ENCODE peak calls at places on chromosomes 4 and X, in five cellular contexts. B, O, Q, D and G are unnamed samples.

GRCh38 chr4:24105183-24106039 is 215.6 kb upstream of the PPARGC1A start:
- DNase-seq in D (no peak), O (no peak), B (no peak), Q (peak; percentile 90), G (peak; percentile 25)

GRCh38 chrX:16239211-16239610 is 71.9 kb downstream of the MAGEB17 start:
- DNase-seq in B (no peak), Q (peak; percentile 86), O (no peak), D (no peak), G (no peak)

GRCh38 chr4:108010167-108010566 is 20.5 kb downstream of the HADH start:
- DNase-seq in D (no peak), O (no peak), B (no peak), Q (peak; percentile 89), G (no peak)

GRCh38 chrX:71671043-71671829 is 3.9 kb downstream of the LOC101059915 start:
- DNase-seq in O (no peak), Q (no peak), B (no peak), D (no peak), G (no peak)

GRCh38 chrX:115650916-115651315 is 89.9 kb downstream of the PLS3 start:
- DNase-seq in O (no peak), B (peak; percentile 44), D (no peak), Q (peak; percentile 48), G (peak; percentile 47)

GRCh38 chrX:17032351-17032750 is 85.9 kb downstream of the REPS2 start:
- DNase-seq in Q (peak; percentile 10), O (no peak), B (no peak), D (peak; percentile 30), G (no peak)

GRCh38 chr4:115969756-115970155 is 856.3 kb upstream of the NDST4 start:
- DNase-seq in O (no peak), Q (no peak), D (no peak), B (no peak), G (no peak)

GRCh38 chr4:3231431-3231980 is 17.5 kb upstream of the MSANTD1 start:
- DNase-seq in B (no peak), Q (no peak), O (no peak), D (no peak), G (no peak)

GRCh38 chrX:149374751-149375150 is 130.4 kb downstream of the IDS start:
- DNase-seq in B (no peak), O (no peak), D (no peak), Q (no peak), G (no peak)

GRCh38 chr4:144655491-144655890 is 9.5 kb downstream of the HHIP start:
- DNase-seq in D (no peak), O (no peak), B (no peak), Q (peak; percentile 56), G (no peak)

GRCh38 chrX:54446084-54446483 is 5.9 kb downstream of the TSR2 start:
- DNase-seq in D (no peak), O (no peak), Q (no peak), B (no peak), G (no peak)

GRCh38 chrX:119015407-119016242 is 41.2 kb downstream of the LONRF3 start:
- DNase-seq in D (peak; percentile 24), Q (peak; percentile 95), B (peak; percentile 53), O (no peak), G (no peak)

GRCh38 chrX:113422323-113422722 is 581.7 kb upstream of the AMOT start:
- DNase-seq in D (no peak), B (no peak), Q (no peak), O (no peak), G (no peak)

GRCh38 chrX:151818828-151819227 is 84.3 kb downstream of the CNGA2 start:
- DNase-seq in O (no peak), D (no peak), Q (no peak), B (no peak), G (no peak)

GRCh38 chrX:108028854-108029253 is 16.0 kb upstream of the VSIG1 start:
- DNase-seq in B (no peak), Q (no peak), D (no peak), O (no peak), G (no peak)

GRCh38 chr4:122458625-122459024 is 2.1 kb upstream of the IL2 start:
- DNase-seq in Q (peak; percentile 28), O (no peak), D (no peak), B (no peak), G (no peak)

GRCh38 chrX:12526296-12526695 is 264.9 kb upstream of the PRPS2 start:
- DNase-seq in B (no peak), D (no peak), O (no peak), Q (no peak), G (no peak)

GRCh38 chr4:181601118-181601517 is 642.1 kb upstream of the TENM3 start:
- DNase-seq in D (no peak), O (no peak), Q (no peak), B (no peak), G (no peak)

GRCh38 chr4:99815597-99816011 is 1.0 kb upstream of the DAPP1 start:
- DNase-seq in D (peak; percentile 74), O (no peak), B (no peak), Q (peak; percentile 64), G (no peak)

GRCh38 chr4:145299380-145300076 is 119.1 kb upstream of the OTUD4 start:
- DNase-seq in O (no peak), Q (peak; percentile 84), D (no peak), B (no peak), G (peak; percentile 7)

GRCh38 chrX:15744181-15744867 is 6.3 kb downstream of the CA5B start:
- DNase-seq in Q (no peak), D (peak; percentile 63), B (peak; percentile 68), O (no peak), G (no peak)

GRCh38 chr4:18479825-18480224 is 458.3 kb upstream of the LCORL start:
- DNase-seq in D (no peak), B (no peak), O (no peak), Q (no peak), G (no peak)

GRCh38 chr4:183469936-183470335 is 25.5 kb downstream of the CDKN2AIP start:
- DNase-seq in Q (peak; percentile 91), D (no peak), B (no peak), O (no peak), G (no peak)

GRCh38 chr4:123661080-123661737 is 264.6 kb downstream of the SPRY1 start:
- DNase-seq in Q (peak; percentile 41), B (no peak), O (no peak), D (no peak), G (no peak)

GRCh38 chr4:100299019-100299418 is 108.8 kb upstream of the DDIT4L start:
- DNase-seq in O (no peak), B (no peak), Q (peak; percentile 88), D (no peak), G (no peak)

GRCh38 chr4:25505637-25505991 is 128.6 kb downstream of the ANAPC4 start:
- DNase-seq in Q (no peak), D (no peak), O (no peak), B (no peak), G (no peak)

GRCh38 chr4:103498161-103499070 is 221.4 kb downstream of the TACR3 start:
- DNase-seq in Q (peak; percentile 79), O (no peak), B (no peak), D (no peak), G (no peak)

GRCh38 chrX:72536542-72536941 is 36.1 kb downstream of the HDAC8 start:
- DNase-seq in D (no peak), Q (no peak), B (no peak), O (peak; percentile 17), G (peak; percentile 21)

GRCh38 chr4:82509029-82509428 is 52.8 kb downstream of the TMEM150C start:
- DNase-seq in D (no peak), O (no peak), B (no peak), Q (peak; percentile 13), G (no peak)

GRCh38 chrX:140713174-140713539 is 3.6 kb downstream of the LINC00632 start:
- DNase-seq in O (no peak), D (no peak), Q (peak; percentile 49), B (no peak), G (no peak)

GRCh38 chr4:8305851-8306361 is 36.4 kb downstream of the HTRA3 start:
- DNase-seq in D (no peak), B (peak; percentile 78), O (no peak), Q (no peak), G (no peak)

GRCh38 chr4:134364928-134365327 is 163.3 kb upstream of the PABPC4L start:
- DNase-seq in B (no peak), Q (no peak), O (no peak), D (no peak), G (no peak)

GRCh38 chr4:173237722-173238121 is 69.1 kb downstream of the GALNT7 start:
- DNase-seq in O (peak; percentile 51), Q (no peak), D (no peak), B (no peak), G (no peak)

GRCh38 chr4:108963910-108964309 is 201.1 kb upstream of the ETNPPL start:
- DNase-seq in Q (no peak), B (no peak), D (no peak), O (no peak), G (no peak)

GRCh38 chr4:133178960-133179359 is 29.9 kb downstream of the PCDH10 start:
- DNase-seq in O (no peak), D (no peak), Q (no peak), B (no peak), G (no peak)

GRCh38 chr4:102036619-102037376 is 246.3 kb downstream of the BANK1 start:
- DNase-seq in O (no peak), B (no peak), D (no peak), Q (peak; percentile 20), G (peak; percentile 13)

GRCh38 chr4:95013236-95013635 is 255.5 kb downstream of the BMPR1B start:
- DNase-seq in O (no peak), D (no peak), B (no peak), Q (no peak), G (no peak)